ENCODE peak calls at places on chromosomes 5 and 9, in six cellular contexts. One of them, this sample, is unnamed.
A peak's percentile ranks its signal among the peaks of the same experiment; 100 is the strongest.

GRCh38 chr9:136554870-136555269 is 9.0 kb upstream of the NOTCH1 start:
- DNase-seq in stimulated activated CD4-positive, alpha-beta T cell treated with anti-CD3 and anti-CD28 coated beads, Interleukin-15, amount 100 ng/mL, for 1 hour: no peak
- DNase-seq in activated naive CD4-positive, alpha-beta T cell: no peak
- DNase-seq in adipocyte: no peak
- DNase-seq in A549: no peak
- DNase-seq in substantia nigra: no peak
- DNase-seq in this sample: no peak

GRCh38 chr5:135851186-135851906 is 16.9 kb downstream of the SLC25A48 start:
- DNase-seq in stimulated activated CD4-positive, alpha-beta T cell treated with anti-CD3 and anti-CD28 coated beads, Interleukin-15, amount 100 ng/mL, for 1 hour: no peak
- DNase-seq in activated naive CD4-positive, alpha-beta T cell: no peak
- DNase-seq in adipocyte: no peak
- DNase-seq in A549: no peak
- DNase-seq in substantia nigra: peak; percentile 30
- DNase-seq in this sample: no peak

GRCh38 chr9:83041771-83042170 is 21.2 kb downstream of the RASEF start:
- DNase-seq in stimulated activated CD4-positive, alpha-beta T cell treated with anti-CD3 and anti-CD28 coated beads, Interleukin-15, amount 100 ng/mL, for 1 hour: no peak
- DNase-seq in activated naive CD4-positive, alpha-beta T cell: no peak
- DNase-seq in adipocyte: no peak
- DNase-seq in A549: peak; percentile 30
- DNase-seq in substantia nigra: no peak
- DNase-seq in this sample: no peak

GRCh38 chr5:77064040-77064439 is 23.0 kb downstream of the ZBED3 start:
- DNase-seq in stimulated activated CD4-positive, alpha-beta T cell treated with anti-CD3 and anti-CD28 coated beads, Interleukin-15, amount 100 ng/mL, for 1 hour: no peak
- DNase-seq in activated naive CD4-positive, alpha-beta T cell: no peak
- DNase-seq in adipocyte: no peak
- DNase-seq in A549: no peak
- DNase-seq in substantia nigra: no peak
- DNase-seq in this sample: no peak

GRCh38 chr5:69493235-69493925 is 790 bp downstream of the OCLN start:
- DNase-seq in stimulated activated CD4-positive, alpha-beta T cell treated with anti-CD3 and anti-CD28 coated beads, Interleukin-15, amount 100 ng/mL, for 1 hour: no peak
- DNase-seq in activated naive CD4-positive, alpha-beta T cell: no peak
- DNase-seq in adipocyte: peak; percentile 48
- DNase-seq in A549: peak; percentile 51
- DNase-seq in substantia nigra: no peak
- DNase-seq in this sample: peak; percentile 55

GRCh38 chr9:113219972-113220371 is 1.1 kb downstream of the FKBP15 start:
- DNase-seq in stimulated activated CD4-positive, alpha-beta T cell treated with anti-CD3 and anti-CD28 coated beads, Interleukin-15, amount 100 ng/mL, for 1 hour: no peak
- DNase-seq in activated naive CD4-positive, alpha-beta T cell: no peak
- DNase-seq in adipocyte: peak; percentile 54
- DNase-seq in A549: no peak
- DNase-seq in substantia nigra: no peak
- DNase-seq in this sample: no peak

GRCh38 chr5:111469905-111470304 is 42.4 kb downstream of the STARD4 start:
- DNase-seq in stimulated activated CD4-positive, alpha-beta T cell treated with anti-CD3 and anti-CD28 coated beads, Interleukin-15, amount 100 ng/mL, for 1 hour: no peak
- DNase-seq in activated naive CD4-positive, alpha-beta T cell: no peak
- DNase-seq in adipocyte: no peak
- DNase-seq in A549: no peak
- DNase-seq in substantia nigra: no peak
- DNase-seq in this sample: no peak

GRCh38 chr9:128920381-128921058 is at the start of gene PHYHD1:
- DNase-seq in stimulated activated CD4-positive, alpha-beta T cell treated with anti-CD3 and anti-CD28 coated beads, Interleukin-15, amount 100 ng/mL, for 1 hour: no peak
- DNase-seq in activated naive CD4-positive, alpha-beta T cell: no peak
- DNase-seq in adipocyte: no peak
- DNase-seq in A549: no peak
- DNase-seq in substantia nigra: peak; percentile 73
- DNase-seq in this sample: no peak

GRCh38 chr5:171755354-171755821 is 30.2 kb upstream of the SMIM23 start:
- DNase-seq in stimulated activated CD4-positive, alpha-beta T cell treated with anti-CD3 and anti-CD28 coated beads, Interleukin-15, amount 100 ng/mL, for 1 hour: no peak
- DNase-seq in activated naive CD4-positive, alpha-beta T cell: no peak
- DNase-seq in adipocyte: peak; percentile 68
- DNase-seq in A549: no peak
- DNase-seq in substantia nigra: no peak
- DNase-seq in this sample: no peak

GRCh38 chr5:154221371-154221896 is 30.9 kb downstream of the GALNT10 start:
- DNase-seq in stimulated activated CD4-positive, alpha-beta T cell treated with anti-CD3 and anti-CD28 coated beads, Interleukin-15, amount 100 ng/mL, for 1 hour: no peak
- DNase-seq in activated naive CD4-positive, alpha-beta T cell: peak; percentile 37
- DNase-seq in adipocyte: peak; percentile 77
- DNase-seq in A549: no peak
- DNase-seq in substantia nigra: no peak
- DNase-seq in this sample: peak; percentile 25

GRCh38 chr9:4894076-4894475 is 91.0 kb upstream of the JAK2 start:
- DNase-seq in stimulated activated CD4-positive, alpha-beta T cell treated with anti-CD3 and anti-CD28 coated beads, Interleukin-15, amount 100 ng/mL, for 1 hour: no peak
- DNase-seq in activated naive CD4-positive, alpha-beta T cell: no peak
- DNase-seq in adipocyte: peak; percentile 52
- DNase-seq in A549: no peak
- DNase-seq in substantia nigra: no peak
- DNase-seq in this sample: no peak

GRCh38 chr5:135135530-135136201 is 101.6 kb upstream of the PITX1 start:
- DNase-seq in stimulated activated CD4-positive, alpha-beta T cell treated with anti-CD3 and anti-CD28 coated beads, Interleukin-15, amount 100 ng/mL, for 1 hour: no peak
- DNase-seq in activated naive CD4-positive, alpha-beta T cell: no peak
- DNase-seq in adipocyte: no peak
- DNase-seq in A549: peak; percentile 70
- DNase-seq in substantia nigra: no peak
- DNase-seq in this sample: no peak

GRCh38 chr9:2602704-2603116 is 18.9 kb upstream of the VLDLR start:
- DNase-seq in stimulated activated CD4-positive, alpha-beta T cell treated with anti-CD3 and anti-CD28 coated beads, Interleukin-15, amount 100 ng/mL, for 1 hour: no peak
- DNase-seq in activated naive CD4-positive, alpha-beta T cell: no peak
- DNase-seq in adipocyte: peak; percentile 41
- DNase-seq in A549: peak; percentile 14
- DNase-seq in substantia nigra: no peak
- DNase-seq in this sample: no peak

GRCh38 chr5:132215329-132215728 is 12.3 kb downstream of the P4HA2 start:
- DNase-seq in stimulated activated CD4-positive, alpha-beta T cell treated with anti-CD3 and anti-CD28 coated beads, Interleukin-15, amount 100 ng/mL, for 1 hour: no peak
- DNase-seq in activated naive CD4-positive, alpha-beta T cell: no peak
- DNase-seq in adipocyte: peak; percentile 99
- DNase-seq in A549: peak; percentile 48
- DNase-seq in substantia nigra: peak; percentile 72
- DNase-seq in this sample: peak; percentile 15

GRCh38 chr5:33408816-33409215 is 31.9 kb upstream of the TARS1 start:
- DNase-seq in stimulated activated CD4-positive, alpha-beta T cell treated with anti-CD3 and anti-CD28 coated beads, Interleukin-15, amount 100 ng/mL, for 1 hour: no peak
- DNase-seq in activated naive CD4-positive, alpha-beta T cell: no peak
- DNase-seq in adipocyte: peak; percentile 45
- DNase-seq in A549: no peak
- DNase-seq in substantia nigra: no peak
- DNase-seq in this sample: no peak

GRCh38 chr5:74394543-74394923 is 246.0 kb downstream of the ENC1 start:
- DNase-seq in stimulated activated CD4-positive, alpha-beta T cell treated with anti-CD3 and anti-CD28 coated beads, Interleukin-15, amount 100 ng/mL, for 1 hour: no peak
- DNase-seq in activated naive CD4-positive, alpha-beta T cell: no peak
- DNase-seq in adipocyte: no peak
- DNase-seq in A549: no peak
- DNase-seq in substantia nigra: no peak
- DNase-seq in this sample: peak; percentile 69

GRCh38 chr5:90911169-90911568 is 352.6 kb downstream of the ADGRV1 start:
- DNase-seq in stimulated activated CD4-positive, alpha-beta T cell treated with anti-CD3 and anti-CD28 coated beads, Interleukin-15, amount 100 ng/mL, for 1 hour: no peak
- DNase-seq in activated naive CD4-positive, alpha-beta T cell: no peak
- DNase-seq in adipocyte: no peak
- DNase-seq in A549: peak; percentile 25
- DNase-seq in substantia nigra: no peak
- DNase-seq in this sample: no peak

GRCh38 chr9:93091453-93092081 is 4.5 kb upstream of the CARD19 start:
- DNase-seq in stimulated activated CD4-positive, alpha-beta T cell treated with anti-CD3 and anti-CD28 coated beads, Interleukin-15, amount 100 ng/mL, for 1 hour: peak; percentile 42
- DNase-seq in activated naive CD4-positive, alpha-beta T cell: no peak
- DNase-seq in adipocyte: peak; percentile 57
- DNase-seq in A549: peak; percentile 77
- DNase-seq in substantia nigra: no peak
- DNase-seq in this sample: no peak

GRCh38 chr9:130330202-130330601 is 64.6 kb downstream of the HMCN2 start:
- DNase-seq in stimulated activated CD4-positive, alpha-beta T cell treated with anti-CD3 and anti-CD28 coated beads, Interleukin-15, amount 100 ng/mL, for 1 hour: no peak
- DNase-seq in activated naive CD4-positive, alpha-beta T cell: no peak
- DNase-seq in adipocyte: no peak
- DNase-seq in A549: no peak
- DNase-seq in substantia nigra: no peak
- DNase-seq in this sample: no peak

GRCh38 chr5:1392261-1392660 is 47.4 kb upstream of the CLPTM1L start:
- DNase-seq in stimulated activated CD4-positive, alpha-beta T cell treated with anti-CD3 and anti-CD28 coated beads, Interleukin-15, amount 100 ng/mL, for 1 hour: no peak
- DNase-seq in activated naive CD4-positive, alpha-beta T cell: no peak
- DNase-seq in adipocyte: no peak
- DNase-seq in A549: no peak
- DNase-seq in substantia nigra: no peak
- DNase-seq in this sample: no peak

GRCh38 chr9:131036529-131037335 is 27.8 kb downstream of the LAMC3 start:
- DNase-seq in stimulated activated CD4-positive, alpha-beta T cell treated with anti-CD3 and anti-CD28 coated beads, Interleukin-15, amount 100 ng/mL, for 1 hour: no peak
- DNase-seq in activated naive CD4-positive, alpha-beta T cell: no peak
- DNase-seq in adipocyte: no peak
- DNase-seq in A549: no peak
- DNase-seq in substantia nigra: no peak
- DNase-seq in this sample: no peak

GRCh38 chr5:91291628-91292569 is 91.2 kb downstream of the ARRDC3 start:
- DNase-seq in stimulated activated CD4-positive, alpha-beta T cell treated with anti-CD3 and anti-CD28 coated beads, Interleukin-15, amount 100 ng/mL, for 1 hour: no peak
- DNase-seq in activated naive CD4-positive, alpha-beta T cell: no peak
- DNase-seq in adipocyte: no peak
- DNase-seq in A549: no peak
- DNase-seq in substantia nigra: no peak
- DNase-seq in this sample: no peak

GRCh38 chr9:108186996-108187395 is 668.8 kb downstream of the ACTL7B start:
- DNase-seq in stimulated activated CD4-positive, alpha-beta T cell treated with anti-CD3 and anti-CD28 coated beads, Interleukin-15, amount 100 ng/mL, for 1 hour: no peak
- DNase-seq in activated naive CD4-positive, alpha-beta T cell: no peak
- DNase-seq in adipocyte: peak; percentile 50
- DNase-seq in A549: no peak
- DNase-seq in substantia nigra: peak; percentile 11
- DNase-seq in this sample: no peak

GRCh38 chr5:35815089-35815936 is 41.4 kb upstream of the IL7R start:
- DNase-seq in stimulated activated CD4-positive, alpha-beta T cell treated with anti-CD3 and anti-CD28 coated beads, Interleukin-15, amount 100 ng/mL, for 1 hour: no peak
- DNase-seq in activated naive CD4-positive, alpha-beta T cell: no peak
- DNase-seq in adipocyte: peak; percentile 57
- DNase-seq in A549: peak; percentile 27
- DNase-seq in substantia nigra: no peak
- DNase-seq in this sample: peak; percentile 11

GRCh38 chr5:170307575-170308465 is 10.2 kb upstream of the LCP2 start:
- DNase-seq in stimulated activated CD4-positive, alpha-beta T cell treated with anti-CD3 and anti-CD28 coated beads, Interleukin-15, amount 100 ng/mL, for 1 hour: no peak
- DNase-seq in activated naive CD4-positive, alpha-beta T cell: no peak
- DNase-seq in adipocyte: no peak
- DNase-seq in A549: peak; percentile 70
- DNase-seq in substantia nigra: no peak
- DNase-seq in this sample: peak; percentile 89

GRCh38 chr5:138077064-138077696 is 6.7 kb upstream of the WNT8A start:
- DNase-seq in stimulated activated CD4-positive, alpha-beta T cell treated with anti-CD3 and anti-CD28 coated beads, Interleukin-15, amount 100 ng/mL, for 1 hour: no peak
- DNase-seq in activated naive CD4-positive, alpha-beta T cell: peak; percentile 23
- DNase-seq in adipocyte: peak; percentile 85
- DNase-seq in A549: peak; percentile 73
- DNase-seq in substantia nigra: peak; percentile 2
- DNase-seq in this sample: peak; percentile 66

GRCh38 chr5:61884242-61884855 is 421.7 kb upstream of the KIF2A start:
- DNase-seq in stimulated activated CD4-positive, alpha-beta T cell treated with anti-CD3 and anti-CD28 coated beads, Interleukin-15, amount 100 ng/mL, for 1 hour: no peak
- DNase-seq in activated naive CD4-positive, alpha-beta T cell: no peak
- DNase-seq in adipocyte: no peak
- DNase-seq in A549: no peak
- DNase-seq in substantia nigra: no peak
- DNase-seq in this sample: no peak

GRCh38 chr9:130810609-130811136 is 24.4 kb upstream of the ABL1 start:
- DNase-seq in stimulated activated CD4-positive, alpha-beta T cell treated with anti-CD3 and anti-CD28 coated beads, Interleukin-15, amount 100 ng/mL, for 1 hour: no peak
- DNase-seq in activated naive CD4-positive, alpha-beta T cell: no peak
- DNase-seq in adipocyte: no peak
- DNase-seq in A549: no peak
- DNase-seq in substantia nigra: no peak
- DNase-seq in this sample: no peak

GRCh38 chr9:2453701-2454100 is 167.9 kb upstream of the VLDLR start:
- DNase-seq in stimulated activated CD4-positive, alpha-beta T cell treated with anti-CD3 and anti-CD28 coated beads, Interleukin-15, amount 100 ng/mL, for 1 hour: no peak
- DNase-seq in activated naive CD4-positive, alpha-beta T cell: no peak
- DNase-seq in adipocyte: no peak
- DNase-seq in A549: no peak
- DNase-seq in substantia nigra: no peak
- DNase-seq in this sample: peak; percentile 3

GRCh38 chr5:136730426-136730825 is 365.1 kb upstream of the TRPC7 start:
- DNase-seq in stimulated activated CD4-positive, alpha-beta T cell treated with anti-CD3 and anti-CD28 coated beads, Interleukin-15, amount 100 ng/mL, for 1 hour: no peak
- DNase-seq in activated naive CD4-positive, alpha-beta T cell: no peak
- DNase-seq in adipocyte: no peak
- DNase-seq in A549: no peak
- DNase-seq in substantia nigra: no peak
- DNase-seq in this sample: no peak

GRCh38 chr5:108911055-108911454 is 163.4 kb downstream of the FER start:
- DNase-seq in stimulated activated CD4-positive, alpha-beta T cell treated with anti-CD3 and anti-CD28 coated beads, Interleukin-15, amount 100 ng/mL, for 1 hour: no peak
- DNase-seq in activated naive CD4-positive, alpha-beta T cell: no peak
- DNase-seq in adipocyte: no peak
- DNase-seq in A549: no peak
- DNase-seq in substantia nigra: no peak
- DNase-seq in this sample: no peak

GRCh38 chr5:107272954-107273353 is 397.8 kb downstream of the EFNA5 start:
- DNase-seq in stimulated activated CD4-positive, alpha-beta T cell treated with anti-CD3 and anti-CD28 coated beads, Interleukin-15, amount 100 ng/mL, for 1 hour: no peak
- DNase-seq in activated naive CD4-positive, alpha-beta T cell: no peak
- DNase-seq in adipocyte: no peak
- DNase-seq in A549: no peak
- DNase-seq in substantia nigra: no peak
- DNase-seq in this sample: no peak

GRCh38 chr5:125446986-125447385 is 700.5 kb upstream of the ZNF608 start:
- DNase-seq in stimulated activated CD4-positive, alpha-beta T cell treated with anti-CD3 and anti-CD28 coated beads, Interleukin-15, amount 100 ng/mL, for 1 hour: no peak
- DNase-seq in activated naive CD4-positive, alpha-beta T cell: no peak
- DNase-seq in adipocyte: peak; percentile 57
- DNase-seq in A549: peak; percentile 32
- DNase-seq in substantia nigra: no peak
- DNase-seq in this sample: no peak

GRCh38 chr5:71492817-71493615 is 37.6 kb downstream of the BDP1 start:
- DNase-seq in stimulated activated CD4-positive, alpha-beta T cell treated with anti-CD3 and anti-CD28 coated beads, Interleukin-15, amount 100 ng/mL, for 1 hour: no peak
- DNase-seq in activated naive CD4-positive, alpha-beta T cell: no peak
- DNase-seq in adipocyte: no peak
- DNase-seq in A549: no peak
- DNase-seq in substantia nigra: no peak
- DNase-seq in this sample: no peak